ENCODE peak calls at places on chromosomes 7 and 10, in nine cellular contexts. F is T-cell; J is psoas muscle; Z is right lobe of liver; Q is KBM-7; R is hepatocyte; M is stimulated activated CD4-positive, alpha-beta T cell treated with anti-CD3 and anti-CD28 coated beads, Interleukin-4, amount 100 ng/mL, for 1 hour; K is mesenchymal stem cell; U is NCI-H1105. P is an unnamed sample.
A peak's percentile ranks its signal among the peaks of the same experiment; 100 is the strongest.

GRCh38 chr7:106284516-106285050 is at the start of gene NAMPT:
- DNase-seq in F (no peak), Q (no peak), R (peak; percentile 75), U (peak; percentile 55), Z (peak; percentile 71), K (no peak), M (no peak), J (peak; percentile 53), P (peak; percentile 58)

GRCh38 chr7:969403-969802 is 5.9 kb downstream of the COX19 start:
- DNase-seq in U (no peak), K (no peak), Q (no peak), M (no peak), J (no peak), R (no peak), F (no peak), Z (no peak), P (no peak)

GRCh38 chr10:111075577-111076185 is 1.1 kb upstream of the ADRA2A start:
- DNase-seq in U (no peak), M (no peak), Z (no peak), R (no peak), Q (no peak), J (no peak), F (no peak), K (no peak), P (no peak)

GRCh38 chr10:130020651-130021372 is 56.7 kb upstream of the EBF3 start:
- DNase-seq in U (no peak), R (no peak), J (no peak), K (no peak), Q (no peak), F (no peak), Z (no peak), M (no peak), P (no peak)

GRCh38 chr7:146740039-146740438 is 623.4 kb downstream of the CNTNAP2 start:
- DNase-seq in F (no peak), R (no peak), J (no peak), Q (no peak), M (no peak), K (no peak), Z (no peak), U (no peak), P (no peak)

GRCh38 chr7:45882465-45882810 is 5.8 kb upstream of the IGFBP1 start:
- DNase-seq in Z (no peak), R (no peak), U (no peak), J (no peak), K (no peak), Q (no peak), F (no peak), M (no peak), P (no peak)

GRCh38 chr10:88542522-88542921 is 40.6 kb downstream of the RNLS start:
- DNase-seq in J (no peak), K (peak; percentile 30), Q (no peak), U (no peak), Z (no peak), R (no peak), M (no peak), F (no peak), P (no peak)

GRCh38 chr7:34772296-34772695 is 114.3 kb downstream of the NPSR1 start:
- DNase-seq in Q (no peak), K (no peak), U (no peak), J (no peak), R (no peak), F (no peak), M (no peak), Z (no peak), P (no peak)

GRCh38 chr10:191703-192518 is 56.7 kb downstream of the ZMYND11 start:
- DNase-seq in J (peak; percentile 14), R (no peak), K (peak; percentile 47), Q (no peak), Z (no peak), M (no peak), U (no peak), F (no peak), P (no peak)

GRCh38 chr10:24307696-24308476 is 98.9 kb downstream of the KIAA1217 start:
- DNase-seq in R (no peak), U (no peak), F (no peak), M (no peak), Q (no peak), K (no peak), Z (no peak), J (no peak), P (no peak)

GRCh38 chr7:27942711-27943110 is 202.7 kb downstream of the TAX1BP1 start:
- DNase-seq in Z (no peak), J (no peak), R (no peak), Q (no peak), K (no peak), M (no peak), F (no peak), U (no peak), P (no peak)

GRCh38 chr10:70753841-70754621 is 31.1 kb downstream of the TBATA start:
- DNase-seq in K (peak; percentile 13), Q (no peak), F (no peak), U (no peak), R (no peak), M (no peak), Z (no peak), J (no peak), P (no peak)

GRCh38 chr7:93920496-93921189 is 892 bp upstream of the GNG11 start:
- DNase-seq in Z (no peak), J (no peak), M (no peak), K (peak; percentile 23), R (no peak), F (no peak), Q (no peak), U (no peak), P (no peak)

GRCh38 chr7:96331233-96331632 is 9.3 kb upstream of the SLC25A13 start:
- DNase-seq in M (no peak), R (peak; percentile 68), U (no peak), K (no peak), F (no peak), Q (no peak), Z (no peak), J (no peak), P (no peak)

GRCh38 chr7:32616625-32617024 is 121.3 kb downstream of the AVL9 start:
- DNase-seq in R (peak; percentile 22), J (peak; percentile 53), U (no peak), F (no peak), M (no peak), Z (no peak), K (peak; percentile 78), Q (no peak), P (no peak)

GRCh38 chr7:142311876-142312275 is 54.0 kb upstream of the PRSS58 start:
- DNase-seq in U (no peak), F (no peak), K (no peak), R (no peak), M (no peak), Q (no peak), J (no peak), Z (no peak), P (no peak)

GRCh38 chr10:100368721-100369120 is 21.7 kb downstream of the SCD start:
- DNase-seq in Q (no peak), F (no peak), U (no peak), M (no peak), R (no peak), K (no peak), Z (no peak), J (no peak), P (no peak)

GRCh38 chr7:155058861-155059355 is 11.2 kb upstream of the HTR5A start:
- DNase-seq in F (no peak), Q (no peak), R (no peak), J (no peak), Z (no peak), M (no peak), U (no peak), K (no peak), P (no peak)

GRCh38 chr10:116545756-116546155 is at the start of gene PNLIP:
- DNase-seq in F (no peak), M (no peak), Q (no peak), R (no peak), U (no peak), K (no peak), Z (no peak), J (no peak), P (no peak)

GRCh38 chr10:23146069-23146657 is 45.9 kb upstream of the PTF1A start:
- DNase-seq in Z (no peak), Q (no peak), R (no peak), K (no peak), M (no peak), U (peak; percentile 7), J (no peak), F (no peak), P (no peak)

GRCh38 chr10:8794860-8795259 is 740.4 kb downstream of the GATA3 start:
- DNase-seq in R (no peak), U (no peak), F (no peak), Q (no peak), M (no peak), Z (no peak), J (no peak), K (no peak), P (no peak)

GRCh38 chr10:31136951-31137885 is 105.6 kb upstream of the ZNF438 start:
- DNase-seq in Z (no peak), J (no peak), K (peak; percentile 76), Q (peak; percentile 92), U (no peak), M (no peak), R (no peak), F (no peak), P (no peak)

GRCh38 chr7:12862146-12862545 is 174.7 kb downstream of the ARL4A start:
- DNase-seq in Z (no peak), M (no peak), U (no peak), K (no peak), R (no peak), J (no peak), F (no peak), Q (no peak), P (no peak)

GRCh38 chr7:24812313-24812945 is 55.2 kb upstream of the GSDME start:
- DNase-seq in Q (peak; percentile 50), Z (peak; percentile 63), J (peak; percentile 40), U (peak; percentile 24), F (no peak), M (peak; percentile 36), R (peak; percentile 76), K (peak; percentile 50), P (peak; percentile 32)

GRCh38 chr10:71084061-71084817 is 128.1 kb upstream of the UNC5B start:
- DNase-seq in R (no peak), K (no peak), F (no peak), J (no peak), Q (no peak), Z (peak; percentile 34), U (no peak), M (no peak), P (no peak)

GRCh38 chr10:13450078-13450477 is 78.7 kb downstream of the BEND7 start:
- DNase-seq in M (no peak), J (no peak), R (no peak), K (no peak), F (no peak), Q (no peak), Z (no peak), U (no peak), P (no peak)